ENCODE peak calls at places on chromosomes 12 and 14, in nine cellular contexts. C, Z, D, L, O, Y, S, G and T are unnamed samples.

GRCh38 chr12:132812631-132813305 is 15.9 kb downstream of the GOLGA3 start:
- DNase-seq in C (no peak), Z (no peak), D (peak; percentile 70), L (no peak), O (no peak), Y (no peak), S (no peak), G (no peak), T (no peak)

GRCh38 chr12:130713581-130713991 is 2.5 kb downstream of the RIMBP2 start:
- DNase-seq in C (no peak), Z (no peak), D (peak; percentile 46), L (no peak), O (peak; percentile 52), Y (no peak), S (no peak), G (no peak), T (no peak)

GRCh38 chr12:98997899-98998298 is 352.8 kb downstream of the APAF1 start:
- DNase-seq in C (no peak), Z (no peak), D (no peak), L (no peak), O (no peak), Y (no peak), S (no peak), G (no peak), T (no peak)

GRCh38 chr12:130147875-130148596 is 14.2 kb upstream of the FZD10 start:
- DNase-seq in C (no peak), Z (no peak), D (peak; percentile 36), L (no peak), O (no peak), Y (no peak), S (no peak), G (no peak), T (no peak)

GRCh38 chr12:116853507-116853906 is 27.7 kb downstream of the HRK start:
- DNase-seq in C (no peak), Z (no peak), D (no peak), L (no peak), O (no peak), Y (no peak), S (no peak), G (no peak), T (no peak)

GRCh38 chr14:90664911-90665695 is 151.1 kb downstream of the TTC7B start:
- DNase-seq in C (no peak), Z (no peak), D (no peak), L (no peak), O (no peak), Y (no peak), S (no peak), G (no peak), T (no peak)

GRCh38 chr14:44165286-44165685 is 341.8 kb downstream of the FSCB start:
- DNase-seq in C (no peak), Z (no peak), D (no peak), L (no peak), O (no peak), Y (no peak), S (peak; percentile 76), G (no peak), T (no peak)

GRCh38 chr12:83477289-83477688 is 790.6 kb downstream of the TMTC2 start:
- DNase-seq in C (no peak), Z (no peak), D (no peak), L (no peak), O (peak; percentile 60), Y (no peak), S (no peak), G (no peak), T (no peak)

GRCh38 chr14:104494483-104494882 is 85.1 kb upstream of the C14orf180 start:
- DNase-seq in C (no peak), Z (no peak), D (no peak), L (no peak), O (no peak), Y (no peak), S (no peak), G (no peak), T (no peak)

GRCh38 chr14:39739796-39740195 is 307.6 kb upstream of the FBXO33 start:
- DNase-seq in C (no peak), Z (no peak), D (no peak), L (no peak), O (no peak), Y (no peak), S (no peak), G (no peak), T (no peak)

GRCh38 chr14:24122971-24123370 is 7.5 kb upstream of the FITM1 start:
- DNase-seq in C (no peak), Z (no peak), D (no peak), L (no peak), O (no peak), Y (no peak), S (no peak), G (no peak), T (no peak)

GRCh38 chr12:123075591-123076171 is 75.2 kb downstream of the PITPNM2 start:
- DNase-seq in C (no peak), Z (peak; percentile 61), D (peak; percentile 37), L (no peak), O (peak; percentile 92), Y (peak; percentile 20), S (peak; percentile 92), G (peak; percentile 74), T (no peak)